ENCODE peak calls at places on chromosomes 13 and 19, in nine cellular contexts. K is upper lobe of left lung, Y is transverse colon, D is K562, F is A549, X is tibial nerve, C is HepG2, R is ovary, L is GM12878. T is an unnamed sample.

GRCh38 chr19:27750697-27751391 is 1462.1 kb downstream of the UQCRFS1 start:
- DNase-seq in K (no peak), Y (no peak), D (no peak), F (no peak), X (no peak), C (no peak), R (no peak), L (no peak), T (peak)

GRCh38 chr19:13079542-13079986 is 23.1 kb downstream of the LYL1 start:
- DNase-seq in K (peak), Y (peak), D (peak), F (no peak), X (no peak), C (no peak), R (peak), L (no peak), T (peak)

GRCh38 chr19:44649578-44650145 is 6.0 kb downstream of the PVR start:
- DNase-seq in K (no peak), Y (no peak), D (no peak), F (no peak), X (no peak), C (no peak), R (no peak), L (no peak), T (no peak)

GRCh38 chr19:13906525-13906904 is 514 bp downstream of the CC2D1A start:
- DNase-seq in K (peak), Y (peak), D (peak), F (no peak), X (no peak), C (peak), R (no peak), L (no peak), T (no peak)

GRCh38 chr19:34960103-34960805 is 3.8 kb downstream of the ZNF792 start:
- DNase-seq in K (no peak), Y (no peak), D (no peak), F (no peak), X (no peak), C (no peak), R (no peak), L (no peak), T (no peak)

GRCh38 chr19:16193466-16193865 is 4.2 kb upstream of the AP1M1 start:
- DNase-seq in K (no peak), Y (no peak), D (no peak), F (no peak), X (no peak), C (no peak), R (no peak), L (no peak), T (no peak)

GRCh38 chr19:55673889-55674288 is 1.1 kb upstream of the EPN1 start:
- DNase-seq in K (no peak), Y (no peak), D (peak), F (no peak), X (no peak), C (no peak), R (no peak), L (no peak), T (no peak)

GRCh38 chr13:111482806-111483620 is 162.6 kb downstream of the TEX29 start:
- DNase-seq in K (no peak), Y (no peak), D (no peak), F (no peak), X (no peak), C (no peak), R (no peak), L (no peak), T (no peak)

GRCh38 chr19:10768936-10769335 is 51.1 kb downstream of the DNM2 start:
- DNase-seq in K (no peak), Y (no peak), D (no peak), F (no peak), X (no peak), C (no peak), R (no peak), L (no peak), T (no peak)

GRCh38 chr19:17450264-17451075 is 2.0 kb upstream of the TMEM221 start:
- DNase-seq in K (no peak), Y (no peak), D (peak), F (peak), X (no peak), C (no peak), R (no peak), L (no peak), T (no peak)

GRCh38 chr13:40178130-40178529 is 488.3 kb downstream of the FOXO1 start:
- DNase-seq in K (no peak), Y (no peak), D (no peak), F (no peak), X (no peak), C (no peak), R (no peak), L (no peak), T (no peak)

GRCh38 chr19:16587031-16588023 is 15.1 kb upstream of the SLC35E1 start:
- DNase-seq in K (peak), Y (peak), D (no peak), F (no peak), X (peak), C (no peak), R (no peak), L (peak), T (no peak)

GRCh38 chr13:113373811-113374485 is 10.0 kb upstream of the GRTP1 start:
- DNase-seq in K (no peak), Y (no peak), D (no peak), F (no peak), X (no peak), C (no peak), R (no peak), L (no peak), T (peak)

GRCh38 chr13:20043207-20043925 is 84.8 kb downstream of the ZMYM2 start:
- DNase-seq in K (peak), Y (no peak), D (no peak), F (no peak), X (no peak), C (no peak), R (no peak), L (no peak), T (no peak)

GRCh38 chr19:1629256-1629808 is 23.1 kb downstream of the TCF3 start:
- DNase-seq in K (no peak), Y (no peak), D (no peak), F (no peak), X (no peak), C (no peak), R (no peak), L (no peak), T (no peak)

GRCh38 chr19:47012620-47013019 is 7.0 kb upstream of the NPAS1 start:
- DNase-seq in K (no peak), Y (no peak), D (no peak), F (no peak), X (no peak), C (no peak), R (no peak), L (no peak), T (no peak)

GRCh38 chr19:17996826-17997316 is 11.1 kb upstream of the ARRDC2 start:
- DNase-seq in K (peak), Y (peak), D (peak), F (peak), X (peak), C (peak), R (peak), L (no peak), T (peak)

GRCh38 chr13:49288458-49288857 is 40.7 kb downstream of the CDADC1 start:
- DNase-seq in K (no peak), Y (no peak), D (no peak), F (no peak), X (no peak), C (no peak), R (no peak), L (no peak), T (no peak)

GRCh38 chr13:45728759-45729158 is 26.6 kb downstream of the CBY2 start:
- DNase-seq in K (no peak), Y (no peak), D (peak), F (peak), X (no peak), C (peak), R (no peak), L (no peak), T (no peak)

GRCh38 chr13:89514534-89515312 is 1832.8 kb upstream of the MIR17HG start:
- DNase-seq in K (peak), Y (no peak), D (no peak), F (peak), X (no peak), C (peak), R (no peak), L (no peak), T (no peak)

GRCh38 chr19:29941828-29942403 is at the start of gene URI1:
- DNase-seq in K (peak), Y (peak), D (peak), F (peak), X (peak), C (peak), R (peak), L (no peak), T (peak)

GRCh38 chr19:29944415-29945012 is 2.5 kb downstream of the URI1 start:
- DNase-seq in K (no peak), Y (no peak), D (no peak), F (no peak), X (no peak), C (no peak), R (no peak), L (no peak), T (no peak)

GRCh38 chr19:29945017-29945416 is 3.0 kb downstream of the URI1 start:
- DNase-seq in K (no peak), Y (no peak), D (no peak), F (no peak), X (no peak), C (no peak), R (no peak), L (no peak), T (no peak)

GRCh38 chr19:29942404-29943261 is 594 bp downstream of the URI1 start:
- DNase-seq in K (peak), Y (peak), D (peak), F (no peak), X (no peak), C (peak), R (peak), L (no peak), T (peak)

GRCh38 chr19:29943615-29944014 is 1.6 kb downstream of the URI1 start:
- DNase-seq in K (no peak), Y (no peak), D (peak), F (no peak), X (no peak), C (no peak), R (no peak), L (no peak), T (no peak)
- H3K4me3 ChIP-seq in K (peak), Y (no peak), D (peak), F (peak), X (peak), C (peak), R (no peak), L (peak), T (no peak)

DNA sequence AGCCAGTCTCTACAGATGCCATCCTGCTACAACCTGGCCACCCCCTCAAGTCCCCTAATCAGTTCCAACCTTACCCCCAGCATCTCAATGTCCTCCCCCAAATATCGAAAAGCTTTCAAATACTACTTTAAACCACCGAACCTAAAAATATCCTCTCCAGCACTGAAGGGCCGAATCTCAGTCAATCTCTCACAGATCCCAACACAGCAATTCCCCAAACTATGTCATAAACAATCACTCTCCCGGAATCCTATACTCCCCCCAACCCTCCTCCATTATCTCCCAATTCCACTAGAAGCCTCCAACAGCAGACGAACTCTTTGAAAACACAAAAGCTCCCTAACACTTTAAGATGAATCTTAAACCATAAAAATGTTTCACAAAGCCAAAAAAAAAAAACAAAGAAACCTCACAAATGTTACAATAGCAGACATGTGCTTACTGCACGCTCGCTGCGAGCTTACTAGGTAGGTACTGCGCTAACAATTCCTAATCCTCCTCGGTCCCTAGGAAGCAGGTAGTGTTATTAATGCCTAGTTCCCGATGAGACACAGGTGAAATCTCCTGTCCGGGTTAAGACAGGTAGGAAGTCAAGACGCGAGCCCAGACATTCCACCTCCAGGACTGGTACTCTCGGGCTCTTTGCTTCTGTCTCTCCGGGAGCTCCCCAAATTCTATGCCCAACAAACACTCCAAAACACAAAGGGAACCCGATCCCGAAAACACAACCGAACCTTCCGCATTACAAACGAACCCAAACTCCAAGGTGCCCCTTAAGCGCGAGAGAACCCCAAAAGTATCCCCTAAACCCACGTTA is 14.2 kb downstream of the FBXO46 start:
- DNase-seq in K (peak), Y (peak), D (no peak), F (peak), X (no peak), C (no peak), R (peak), L (no peak), T (no peak)
- TF ChIP-seq EP300 in K (no peak), Y (no peak), D (no peak), F (no peak), X (no peak), C (no peak), R (no peak), L (no peak), T (no peak)

GRCh38 chr19:37466798-37467607 is at the start of gene ZNF569:
- DNase-seq in K (peak), Y (peak), D (peak), F (peak), X (peak), C (peak), R (peak), L (peak), T (peak)
- TF ChIP-seq POLR2A in K (no peak), Y (peak), D (peak), F (peak), X (no peak), C (peak), R (no peak), L (peak), T (no peak)

GRCh38 chr13:44373601-44374347 is at the start of gene SERP2:
- DNase-seq in K (no peak), Y (no peak), D (no peak), F (no peak), X (no peak), C (no peak), R (peak), L (no peak), T (peak)
- H3K4me3 ChIP-seq in K (peak), Y (peak), D (no peak), F (no peak), X (peak), C (no peak), R (peak), L (no peak), T (peak)

DNA sequence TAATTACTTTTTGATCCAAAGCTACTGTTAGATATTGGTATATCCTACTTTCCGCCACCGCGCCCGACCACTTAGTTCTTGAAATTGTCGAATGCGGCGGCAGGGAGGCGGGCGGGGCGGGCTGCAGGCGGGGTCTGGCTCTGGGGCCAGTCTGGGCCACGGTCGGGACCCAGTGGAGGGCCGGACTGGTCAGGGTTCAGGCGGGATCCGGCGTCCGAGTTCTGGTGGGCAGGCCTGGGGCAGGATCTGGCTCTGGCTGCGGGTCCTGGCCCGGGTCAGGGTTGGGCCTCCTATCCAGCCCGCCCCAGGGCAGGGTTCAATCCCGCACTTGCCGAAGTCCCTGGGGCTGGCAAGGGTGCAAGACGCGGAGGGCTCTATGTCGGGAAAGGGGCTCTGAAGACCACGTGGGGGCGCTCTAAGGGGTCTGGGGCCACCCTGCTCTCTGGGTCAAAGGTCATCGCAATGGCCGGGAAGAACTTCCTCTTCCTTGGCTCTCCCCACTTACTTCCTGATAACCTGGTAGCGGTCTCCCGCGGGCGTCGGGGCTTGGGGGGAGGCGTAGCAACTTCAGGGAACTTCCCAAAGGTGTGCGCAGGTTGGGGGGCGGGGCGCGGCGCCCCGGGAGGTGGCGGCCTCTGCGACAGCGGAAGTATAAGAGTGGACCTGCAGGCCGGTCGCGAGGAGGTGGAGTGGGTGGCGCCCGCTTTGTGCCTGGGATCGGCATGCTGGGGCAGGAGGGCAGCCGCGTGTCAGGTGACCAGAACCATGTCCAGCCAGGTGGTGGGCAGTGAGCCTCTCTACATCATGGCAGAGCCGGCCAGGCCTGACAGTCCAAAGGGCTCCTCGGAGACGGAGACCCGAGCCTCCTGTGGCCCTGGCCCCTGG is 83.4 kb downstream of the MRPL57 start:
- DNase-seq in K (no peak), Y (no peak), D (no peak), F (no peak), X (no peak), C (no peak), R (no peak), L (no peak), T (no peak)
- TF ChIP-seq EP300 in K (no peak), Y (no peak), D (no peak), F (no peak), X (no peak), C (no peak), R (no peak), L (no peak), T (no peak)

GRCh38 chr13:38086013-38086412 is 216.4 kb upstream of the TRPC4 start:
- DNase-seq in K (no peak), Y (no peak), D (no peak), F (no peak), X (no peak), C (no peak), R (no peak), L (no peak), T (no peak)
- TF ChIP-seq POLR2A in K (no peak), Y (no peak), D (no peak), F (no peak), X (no peak), C (no peak), R (no peak), L (no peak), T (no peak)

DNA sequence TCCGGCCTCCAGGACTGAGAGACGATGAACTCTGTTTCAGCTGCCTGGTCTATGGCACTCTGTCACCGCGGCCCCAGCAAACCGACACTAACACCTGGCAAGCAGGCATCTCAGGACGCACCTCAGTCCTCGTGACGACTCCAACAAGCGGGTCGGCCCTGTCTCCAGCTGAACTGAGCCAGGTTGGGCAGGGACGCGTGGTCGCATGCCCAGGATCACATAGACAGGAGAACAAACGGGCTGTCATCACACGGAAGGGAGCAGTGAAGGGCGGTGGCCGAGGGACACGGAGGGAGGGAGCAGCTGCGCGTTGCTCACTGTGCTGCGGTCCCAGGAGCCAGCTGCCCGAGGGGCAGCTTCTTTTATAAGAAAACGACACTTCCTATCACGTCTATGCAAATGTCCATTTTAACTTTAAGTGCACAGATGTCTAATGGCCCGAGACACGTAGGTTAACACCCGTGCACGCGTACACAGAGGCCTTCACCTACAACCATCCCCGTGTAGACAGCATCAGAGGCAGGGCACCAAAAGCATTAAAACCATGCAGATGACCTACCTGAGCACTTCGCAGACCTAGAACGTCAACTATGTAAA is 8.9 kb downstream of the SGTA start:
- DNase-seq in K (no peak), Y (no peak), D (no peak), F (no peak), X (no peak), C (no peak), R (no peak), L (no peak), T (no peak)
- H3K4me3 ChIP-seq in K (no peak), Y (no peak), D (no peak), F (no peak), X (no peak), C (no peak), R (no peak), L (no peak), T (no peak)

GRCh38 chr13:94722596-94722995 is 10.3 kb upstream of the SOX21 start:
- DNase-seq in K (no peak), Y (no peak), D (no peak), F (no peak), X (no peak), C (no peak), R (no peak), L (no peak), T (no peak)

GRCh38 chr13:94731028-94731427 is 18.7 kb upstream of the SOX21 start:
- DNase-seq in K (no peak), Y (no peak), D (no peak), F (no peak), X (no peak), C (peak), R (no peak), L (no peak), T (no peak)

GRCh38 chr13:94726425-94726824 is 14.1 kb upstream of the SOX21 start:
- DNase-seq in K (no peak), Y (no peak), D (no peak), F (no peak), X (no peak), C (no peak), R (no peak), L (no peak), T (no peak)
- TF ChIP-seq EP300 in K (no peak), Y (no peak), D (no peak), F (no peak), X (no peak), C (no peak), R (no peak), L (no peak), T (no peak)

DNA sequence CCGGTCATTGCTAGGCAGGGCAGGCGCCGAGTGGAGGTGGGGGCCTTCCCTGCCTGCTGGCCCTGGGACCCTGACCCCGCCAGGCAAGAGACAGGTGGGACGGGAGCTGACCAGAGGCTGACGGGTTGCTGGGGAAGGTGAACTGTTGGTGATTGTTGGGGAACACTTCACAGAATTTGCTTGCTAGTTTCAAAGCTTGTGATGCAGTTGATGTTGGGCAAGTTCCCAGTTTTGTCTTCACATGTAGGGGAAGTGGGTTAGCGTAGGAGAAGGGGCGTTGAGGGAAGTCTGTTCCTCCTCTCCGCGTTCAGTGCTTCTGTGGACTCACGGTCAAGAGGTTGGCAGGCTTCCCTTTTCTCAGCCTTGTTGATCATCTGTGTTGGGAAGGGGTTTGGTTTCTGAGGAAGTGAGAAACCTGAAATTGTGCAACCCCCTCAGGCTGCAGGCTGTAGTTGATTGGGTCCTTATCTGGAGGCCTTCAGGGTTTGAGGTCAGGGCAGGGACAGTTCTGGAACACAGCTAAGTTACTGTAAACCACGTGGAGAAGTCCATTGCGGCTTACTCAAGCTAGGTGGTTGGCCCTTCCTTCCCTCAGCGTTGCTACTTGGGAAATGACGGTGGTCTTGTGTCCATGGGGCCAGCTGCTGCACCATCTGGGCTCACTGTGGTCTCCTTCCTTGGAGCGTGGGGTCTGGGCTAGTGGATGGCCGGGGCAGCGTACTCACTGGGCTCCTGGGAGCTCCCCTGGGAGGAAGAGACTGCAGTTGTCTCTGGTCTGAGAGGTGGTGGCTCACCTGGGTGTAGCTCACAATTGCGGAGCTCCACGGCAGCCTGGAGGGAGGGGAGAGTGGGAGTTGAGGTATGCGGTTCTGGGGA is 7.5 kb downstream of the RPS9 start:
- DNase-seq in K (peak), Y (peak), D (peak), F (peak), X (no peak), C (peak), R (peak), L (peak), T (peak)
- TF ChIP-seq POLR2A in K (no peak), Y (peak), D (peak), F (no peak), X (no peak), C (peak), R (peak), L (peak), T (peak)